ENCODE peak calls at places on chromosomes 1 and 21, in nine cellular contexts. U is fibroblast of lung; Q is neural crest cell; W is progenitor cell of endocrine pancreas; K is AG09309; C is thoracic aorta; O is B cell; H is CD8-positive, alpha-beta T cell; Y is tibial artery. E is an unnamed sample.

GRCh38 chr1:155833665-155834295 is 23.2 kb downstream of the GON4L start:
- DNase-seq in O (no peak), W (no peak), C (no peak), H (no peak), U (no peak), Y (no peak), K (no peak), Q (no peak), E (no peak)

GRCh38 chr1:16978589-16979474 is 1.6 kb downstream of the MFAP2 start:
- DNase-seq in Y (peak), K (peak), U (peak), O (no peak), C (no peak), Q (no peak), H (no peak), W (no peak), E (no peak)

GRCh38 chr1:201693887-201694614 is 134.9 kb upstream of the IPO9 start:
- DNase-seq in Y (no peak), W (no peak), O (no peak), U (no peak), Q (peak), C (no peak), H (no peak), K (no peak), E (no peak)

GRCh38 chr1:6157528-6158174 is 22.5 kb downstream of the CHD5 start:
- DNase-seq in O (no peak), H (no peak), U (no peak), Q (no peak), W (no peak), Y (no peak), K (no peak), C (no peak), E (no peak)

GRCh38 chr1:27572019-27572678 is 31.8 kb downstream of the AHDC1 start:
- DNase-seq in H (no peak), C (no peak), Q (no peak), Y (peak), O (no peak), K (no peak), U (no peak), W (no peak), E (no peak)

GRCh38 chr1:59487335-59488031 is 190.6 kb downstream of the FGGY start:
- DNase-seq in W (no peak), H (no peak), C (no peak), O (no peak), Q (no peak), U (no peak), K (no peak), Y (no peak), E (no peak)

GRCh38 chr1:27960762-27961645 is 1.2 kb downstream of the XKR8 start:
- DNase-seq in Q (no peak), W (no peak), H (no peak), C (no peak), Y (peak), O (no peak), U (no peak), K (no peak), E (no peak)

GRCh38 chr1:51093566-51093965 is 8.5 kb upstream of the C1orf185 start:
- DNase-seq in W (no peak), Q (no peak), U (peak), C (no peak), K (peak), Y (no peak), O (no peak), H (no peak), E (no peak)

GRCh38 chr21:42236014-42236413 is 17.1 kb downstream of the ABCG1 start:
- DNase-seq in C (no peak), O (no peak), U (no peak), W (no peak), K (no peak), Q (no peak), Y (no peak), H (no peak), E (no peak)

GRCh38 chr21:19326581-19327319 is 923.2 kb upstream of the TMPRSS15 start:
- DNase-seq in H (no peak), O (no peak), K (no peak), U (no peak), C (no peak), Q (no peak), Y (no peak), W (no peak), E (no peak)

GRCh38 chr1:36350659-36351171 is 27.3 kb upstream of the EVA1B start:
- DNase-seq in Y (peak), H (peak), Q (no peak), W (no peak), U (peak), O (peak), K (no peak), C (peak), E (no peak)

GRCh38 chr1:16122916-16123315 is 33.0 kb downstream of the EPHA2 start:
- DNase-seq in H (peak), C (no peak), K (peak), U (peak), Y (no peak), Q (no peak), O (no peak), W (no peak), E (peak)

GRCh38 chr1:59445040-59445439 is 148.1 kb downstream of the FGGY start:
- DNase-seq in O (no peak), W (no peak), C (no peak), K (no peak), U (peak), Y (no peak), Q (no peak), H (no peak), E (no peak)

GRCh38 chr1:64060611-64061302 is 142.7 kb upstream of the UBE2U start:
- DNase-seq in O (no peak), H (no peak), Y (no peak), Q (no peak), C (no peak), W (no peak), U (peak), K (no peak), E (no peak)

GRCh38 chr1:7341145-7341900 is 429.8 kb upstream of the VAMP3 start:
- DNase-seq in C (no peak), O (no peak), U (peak), Y (no peak), K (no peak), W (no peak), H (no peak), Q (no peak), E (no peak)

GRCh38 chr1:160722726-160723125 is 11.1 kb upstream of the CD48 start:
- DNase-seq in K (no peak), U (no peak), O (no peak), H (no peak), W (no peak), C (no peak), Y (no peak), Q (no peak), E (no peak)

GRCh38 chr1:169109561-169110134 is 3.2 kb downstream of the ATP1B1 start:
- DNase-seq in C (no peak), K (no peak), W (no peak), Q (no peak), O (no peak), H (no peak), U (peak), Y (no peak), E (no peak)

GRCh38 chr1:164733070-164733469 is 174.1 kb downstream of the PBX1 start:
- DNase-seq in U (peak), O (no peak), K (no peak), Y (no peak), Q (no peak), C (no peak), W (no peak), H (no peak), E (no peak)

GRCh38 chr1:226717256-226717909 is 21.7 kb downstream of the ITPKB start:
- DNase-seq in Q (no peak), C (no peak), O (peak), K (no peak), Y (no peak), H (peak), U (no peak), W (no peak), E (no peak)

GRCh38 chr1:57572016-57572415 is 148.2 kb upstream of the DAB1 start:
- DNase-seq in Q (no peak), U (no peak), C (no peak), O (no peak), H (no peak), K (no peak), W (no peak), Y (no peak), E (no peak)

GRCh38 chr21:39581414-39581813 is 31.3 kb upstream of the B3GALT5 start:
- DNase-seq in C (no peak), H (no peak), Y (no peak), U (no peak), Q (no peak), W (no peak), O (no peak), K (no peak), E (no peak)
- TF ChIP-seq CTCF in C (no peak), H (no peak), Y (no peak), U (no peak), Q (no peak), W (peak), O (no peak), K (no peak), E (no peak)

GRCh38 chr1:118881751-118882150 is 106.4 kb downstream of the TBX15 start:
- DNase-seq in H (no peak), W (no peak), C (no peak), O (no peak), K (no peak), Q (no peak), Y (no peak), U (no peak), E (no peak)

DNA sequence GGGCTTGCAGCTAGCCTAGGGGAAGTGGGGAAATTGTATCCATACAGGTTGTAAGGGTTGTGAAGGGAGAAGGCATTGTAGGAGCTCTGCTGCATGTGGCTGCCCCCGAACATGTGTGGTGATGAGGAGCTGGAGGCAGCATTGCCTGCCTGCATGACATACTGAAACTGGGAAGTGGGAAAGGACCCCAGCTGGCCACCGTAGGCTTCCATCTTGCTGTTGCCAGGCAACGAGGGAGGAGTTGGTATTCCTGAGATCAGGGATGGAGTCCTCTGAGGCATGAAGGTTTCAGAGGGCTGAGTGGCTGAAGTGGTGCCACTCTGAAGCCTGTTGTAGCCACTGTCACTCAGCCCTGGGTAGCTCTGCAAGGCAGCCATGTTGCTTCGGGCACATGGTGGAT is 103.2 kb downstream of the TBX15 start:
- DNase-seq in Q (no peak), U (no peak), H (no peak), O (no peak), Y (no peak), C (no peak), W (no peak), K (no peak), E (no peak)
- TF ChIP-seq CTCF in Q (no peak), U (no peak), H (no peak), O (no peak), Y (no peak), C (no peak), W (no peak), K (no peak), E (no peak)

GRCh38 chr21:30714436-30714835 is 4.1 kb downstream of the KRTAP21-3 start:
- DNase-seq in O (no peak), Y (no peak), K (no peak), H (no peak), W (no peak), C (no peak), Q (no peak), U (no peak), E (no peak)
- TF ChIP-seq CTCF in O (no peak), Y (no peak), K (no peak), H (no peak), W (no peak), C (no peak), Q (no peak), U (no peak), E (no peak)

GRCh38 chr1:219071209-219071608 is 102.5 kb upstream of the LYPLAL1 start:
- DNase-seq in H (no peak), Q (no peak), W (no peak), K (no peak), O (no peak), U (no peak), C (no peak), Y (no peak), E (no peak)
- TF ChIP-seq CTCF in H (no peak), Q (no peak), W (no peak), K (no peak), O (no peak), U (no peak), C (no peak), Y (no peak), E (no peak)

DNA sequence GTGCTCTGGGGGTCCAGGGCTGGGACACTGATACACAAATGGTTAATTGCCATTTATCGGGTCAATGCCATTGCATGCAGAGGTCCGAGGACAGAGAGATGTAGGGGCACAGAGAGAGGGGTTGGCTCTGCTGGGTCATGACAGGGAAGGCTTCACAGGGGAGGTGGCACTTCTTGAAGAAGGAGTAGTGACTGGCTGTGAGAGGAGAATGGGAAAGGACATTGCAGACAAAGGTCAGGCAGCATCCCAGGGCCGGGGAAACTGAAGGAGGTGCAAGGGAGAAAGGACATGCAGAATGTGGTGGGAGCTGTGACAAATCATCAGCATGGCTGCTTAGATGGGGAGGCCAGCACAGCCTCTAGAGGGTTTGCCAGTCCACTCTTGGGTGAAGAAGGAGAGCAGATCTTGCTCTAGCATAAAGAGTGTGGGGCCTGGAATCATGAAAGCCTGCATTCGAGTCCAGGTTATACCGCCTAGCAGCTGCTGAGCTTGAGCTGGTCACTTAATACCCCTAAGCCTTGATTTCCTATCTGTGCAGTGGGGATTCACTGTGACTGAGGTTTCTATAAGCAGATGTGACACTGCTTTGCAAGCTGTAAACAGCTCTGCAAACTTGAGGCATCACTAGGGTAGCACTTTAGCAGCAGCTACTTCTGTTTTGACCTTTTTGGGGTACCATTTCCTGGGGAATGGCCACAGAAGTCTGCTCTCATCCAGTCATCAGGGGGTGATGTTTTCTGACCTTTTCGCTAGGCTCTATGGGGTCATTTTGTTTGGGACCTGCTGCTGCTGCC is 59.2 kb upstream of the EPS8L3 start:
- DNase-seq in K (no peak), Y (no peak), W (no peak), U (no peak), Q (no peak), H (no peak), C (no peak), O (no peak), E (no peak)
- TF ChIP-seq CTCF in K (no peak), Y (no peak), W (no peak), U (no peak), Q (no peak), H (no peak), C (no peak), O (no peak), E (no peak)

GRCh38 chr1:1920057-1920607 is 1.1 kb upstream of the TMEM52 start:
- DNase-seq in U (no peak), O (no peak), K (no peak), C (no peak), W (no peak), H (peak), Y (no peak), Q (no peak), E (no peak)

GRCh38 chr1:1917304-1917976 is 1.6 kb downstream of the TMEM52 start:
- DNase-seq in Q (no peak), O (no peak), K (no peak), H (no peak), W (no peak), C (no peak), U (no peak), Y (no peak), E (no peak)

GRCh38 chr1:1917995-1918900 is 831 bp downstream of the TMEM52 start:
- DNase-seq in Y (no peak), C (no peak), Q (no peak), W (no peak), H (no peak), O (no peak), K (no peak), U (no peak), E (no peak)

GRCh38 chr1:1919304-1920056 is 401 bp upstream of the TMEM52 start:
- DNase-seq in H (peak), U (peak), Q (peak), K (peak), C (peak), O (peak), Y (peak), W (peak), E (peak)

GRCh38 chr1:1918901-1919303 is at the start of gene TMEM52:
- DNase-seq in H (no peak), O (no peak), C (no peak), U (no peak), Q (no peak), W (no peak), K (no peak), Y (peak), E (no peak)
- TF ChIP-seq CTCF in H (no peak), O (no peak), C (no peak), U (no peak), Q (no peak), W (no peak), K (no peak), Y (no peak), E (no peak)

DNA sequence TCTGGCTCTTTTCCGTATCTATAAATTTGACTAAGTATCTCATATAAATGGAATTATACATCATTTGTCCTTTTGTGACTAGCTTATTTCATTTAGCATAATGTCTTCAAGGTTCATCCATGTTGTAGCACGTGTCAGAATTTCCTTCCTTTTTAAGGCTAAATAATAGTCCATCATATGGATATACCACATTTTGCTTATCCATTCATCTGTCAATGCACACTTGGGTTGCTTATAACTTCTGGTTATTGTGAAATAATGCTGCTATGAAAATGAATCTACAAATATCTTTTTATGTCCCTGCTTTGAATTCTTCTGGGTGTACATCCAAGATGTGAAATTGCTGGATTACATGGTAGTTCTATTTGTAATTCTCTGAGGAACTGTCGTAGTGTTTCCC is 119.6 kb downstream of the RHOU start:
- DNase-seq in K (no peak), C (no peak), Y (no peak), O (no peak), W (no peak), U (no peak), H (no peak), Q (no peak), E (no peak)
- TF ChIP-seq CTCF in K (no peak), C (no peak), Y (no peak), O (no peak), W (no peak), U (no peak), H (no peak), Q (no peak), E (no peak)